ENCODE peak calls at places on chromosomes 2 and 18, in eight cellular contexts. One of them, this sample, is unnamed.

GRCh38 chr18:72674710-72675109 is 130.6 kb upstream of the CBLN2 start:
- DNase-seq in astrocyte of the spinal cord: no peak
- DNase-seq in BE2C: no peak
- DNase-seq in left ventricle myocardium inferior: no peak
- DNase-seq in CD8-positive, alpha-beta T cell: no peak
- DNase-seq in esophagus squamous epithelium: no peak
- DNase-seq in psoas muscle: no peak
- DNase-seq in fibroblast of mammary gland: peak
- DNase-seq in this sample: no peak

GRCh38 chr18:55275042-55275897 is 312.7 kb downstream of the TCF4 start:
- DNase-seq in left ventricle myocardium inferior: peak
- DNase-seq in astrocyte of the spinal cord: peak
- DNase-seq in psoas muscle: peak
- DNase-seq in esophagus squamous epithelium: no peak
- DNase-seq in BE2C: no peak
- DNase-seq in fibroblast of mammary gland: peak
- DNase-seq in CD8-positive, alpha-beta T cell: no peak
- DNase-seq in this sample: no peak

GRCh38 chr2:26556309-26557243 is 78.7 kb upstream of the OTOF start:
- DNase-seq in BE2C: no peak
- DNase-seq in fibroblast of mammary gland: no peak
- DNase-seq in psoas muscle: peak
- DNase-seq in left ventricle myocardium inferior: no peak
- DNase-seq in CD8-positive, alpha-beta T cell: no peak
- DNase-seq in esophagus squamous epithelium: no peak
- DNase-seq in astrocyte of the spinal cord: no peak
- DNase-seq in this sample: no peak

GRCh38 chr2:45009928-45010705 is 865 bp upstream of the SIX2 start:
- DNase-seq in BE2C: peak
- DNase-seq in CD8-positive, alpha-beta T cell: no peak
- DNase-seq in fibroblast of mammary gland: peak
- DNase-seq in psoas muscle: peak
- DNase-seq in esophagus squamous epithelium: no peak
- DNase-seq in left ventricle myocardium inferior: peak
- DNase-seq in astrocyte of the spinal cord: peak
- DNase-seq in this sample: no peak

GRCh38 chr2:191171708-191172355 is 21.0 kb upstream of the STAT4 start:
- DNase-seq in fibroblast of mammary gland: peak
- DNase-seq in BE2C: no peak
- DNase-seq in left ventricle myocardium inferior: no peak
- DNase-seq in esophagus squamous epithelium: no peak
- DNase-seq in CD8-positive, alpha-beta T cell: no peak
- DNase-seq in astrocyte of the spinal cord: peak
- DNase-seq in psoas muscle: no peak
- DNase-seq in this sample: no peak

GRCh38 chr2:99635710-99636431 is 146.1 kb upstream of the REV1 start:
- DNase-seq in fibroblast of mammary gland: peak
- DNase-seq in astrocyte of the spinal cord: peak
- DNase-seq in BE2C: no peak
- DNase-seq in CD8-positive, alpha-beta T cell: no peak
- DNase-seq in psoas muscle: peak
- DNase-seq in esophagus squamous epithelium: no peak
- DNase-seq in left ventricle myocardium inferior: peak
- DNase-seq in this sample: no peak

GRCh38 chr2:200161458-200161857 is 145.0 kb upstream of the SPATS2L start:
- DNase-seq in CD8-positive, alpha-beta T cell: no peak
- DNase-seq in left ventricle myocardium inferior: no peak
- DNase-seq in fibroblast of mammary gland: no peak
- DNase-seq in psoas muscle: no peak
- DNase-seq in BE2C: no peak
- DNase-seq in esophagus squamous epithelium: no peak
- DNase-seq in astrocyte of the spinal cord: no peak
- DNase-seq in this sample: no peak

GRCh38 chr2:102473020-102473419 is at the start of gene SLC9A4:
- DNase-seq in fibroblast of mammary gland: peak
- DNase-seq in BE2C: peak
- DNase-seq in left ventricle myocardium inferior: no peak
- DNase-seq in astrocyte of the spinal cord: peak
- DNase-seq in psoas muscle: no peak
- DNase-seq in CD8-positive, alpha-beta T cell: peak
- DNase-seq in esophagus squamous epithelium: no peak
- DNase-seq in this sample: peak

DNA sequence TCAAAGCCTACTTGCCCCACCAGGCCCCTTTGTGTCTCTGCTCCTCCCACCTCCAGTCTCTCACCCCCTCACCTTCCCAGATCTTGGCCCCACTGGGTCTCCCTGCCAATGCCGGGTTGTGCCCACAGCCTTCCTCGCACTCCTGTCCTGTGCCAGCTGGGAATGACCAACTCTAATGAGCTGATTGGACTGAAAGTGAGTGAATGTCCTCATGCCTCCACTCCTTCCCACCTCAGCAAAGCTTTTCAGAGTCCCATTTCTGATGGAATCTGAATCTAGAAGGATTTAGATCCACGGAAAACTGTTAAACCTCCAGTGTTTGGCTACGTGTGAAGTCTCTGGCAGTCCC is 104.1 kb downstream of the RTN4 start:
- DNase-seq in CD8-positive, alpha-beta T cell: no peak
- DNase-seq in left ventricle myocardium inferior: no peak
- DNase-seq in esophagus squamous epithelium: no peak
- DNase-seq in fibroblast of mammary gland: no peak
- DNase-seq in astrocyte of the spinal cord: no peak
- DNase-seq in psoas muscle: no peak
- DNase-seq in BE2C: no peak
- DNase-seq in this sample: no peak
- H3K4me3 ChIP-seq in CD8-positive, alpha-beta T cell: no peak
- H3K4me3 ChIP-seq in left ventricle myocardium inferior: no peak
- H3K4me3 ChIP-seq in esophagus squamous epithelium: no peak
- H3K4me3 ChIP-seq in fibroblast of mammary gland: no peak
- H3K4me3 ChIP-seq in astrocyte of the spinal cord: no peak
- H3K4me3 ChIP-seq in psoas muscle: peak
- H3K4me3 ChIP-seq in BE2C: no peak
- H3K4me3 ChIP-seq in this sample: no peak

GRCh38 chr18:76453057-76453561 is 41.9 kb downstream of the ZNF516 start:
- DNase-seq in astrocyte of the spinal cord: no peak
- DNase-seq in BE2C: no peak
- DNase-seq in left ventricle myocardium inferior: no peak
- DNase-seq in psoas muscle: no peak
- DNase-seq in CD8-positive, alpha-beta T cell: no peak
- DNase-seq in esophagus squamous epithelium: no peak
- DNase-seq in fibroblast of mammary gland: no peak
- DNase-seq in this sample: no peak
- H3K4me3 ChIP-seq in astrocyte of the spinal cord: no peak
- H3K4me3 ChIP-seq in BE2C: no peak
- H3K4me3 ChIP-seq in left ventricle myocardium inferior: no peak
- H3K4me3 ChIP-seq in psoas muscle: peak
- H3K4me3 ChIP-seq in CD8-positive, alpha-beta T cell: no peak
- H3K4me3 ChIP-seq in esophagus squamous epithelium: no peak
- H3K4me3 ChIP-seq in fibroblast of mammary gland: no peak
- H3K4me3 ChIP-seq in this sample: no peak

GRCh38 chr2:23366720-23367119 is 18.3 kb upstream of the KLHL29 start:
- DNase-seq in psoas muscle: no peak
- DNase-seq in BE2C: no peak
- DNase-seq in fibroblast of mammary gland: peak
- DNase-seq in esophagus squamous epithelium: no peak
- DNase-seq in astrocyte of the spinal cord: no peak
- DNase-seq in left ventricle myocardium inferior: no peak
- DNase-seq in CD8-positive, alpha-beta T cell: no peak
- DNase-seq in this sample: no peak
- H3K4me3 ChIP-seq in psoas muscle: no peak
- H3K4me3 ChIP-seq in BE2C: no peak
- H3K4me3 ChIP-seq in fibroblast of mammary gland: no peak
- H3K4me3 ChIP-seq in esophagus squamous epithelium: no peak
- H3K4me3 ChIP-seq in astrocyte of the spinal cord: no peak
- H3K4me3 ChIP-seq in left ventricle myocardium inferior: no peak
- H3K4me3 ChIP-seq in CD8-positive, alpha-beta T cell: no peak
- H3K4me3 ChIP-seq in this sample: no peak

DNA sequence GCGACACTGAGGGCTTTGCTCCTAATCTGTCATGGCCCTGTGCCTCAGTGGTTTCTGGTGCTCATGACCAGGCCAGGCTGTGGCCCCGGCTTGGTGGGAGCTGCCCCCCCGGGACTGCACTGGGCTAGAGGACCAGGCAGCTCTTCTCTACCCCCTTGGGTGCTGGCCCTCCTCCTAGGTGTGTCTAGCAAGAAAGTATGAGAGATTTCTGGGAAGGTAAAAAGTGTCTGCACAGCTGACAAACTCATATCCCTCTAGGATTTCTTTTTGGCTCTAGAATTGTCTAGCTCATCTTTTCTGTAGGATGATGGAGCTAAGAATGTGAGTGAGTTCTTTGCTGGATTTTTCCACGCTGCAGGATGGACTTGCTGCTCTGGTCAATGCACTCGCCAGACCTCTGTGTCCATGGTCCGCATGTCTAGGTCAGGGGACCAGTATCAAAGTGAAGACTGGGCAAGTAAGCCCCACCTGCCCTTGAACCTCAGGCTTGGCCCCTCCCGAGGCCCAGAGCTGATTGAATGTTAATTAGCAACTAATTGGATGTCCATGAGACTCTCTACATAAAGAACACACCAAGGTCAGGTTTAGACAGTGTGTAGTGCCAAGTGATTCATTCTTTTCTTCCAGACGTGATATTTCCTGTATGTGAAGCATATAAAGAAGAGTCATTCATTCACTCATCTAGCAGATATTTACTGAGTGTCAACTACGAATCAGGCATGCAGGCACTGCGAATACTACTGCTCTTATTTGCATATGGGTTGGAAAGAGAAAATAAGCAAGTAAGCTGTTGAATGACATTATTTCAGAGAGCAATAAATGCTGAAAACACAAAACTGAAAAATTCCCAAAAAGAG is 15.6 kb upstream of the PSD4 start:
- DNase-seq in fibroblast of mammary gland: peak
- DNase-seq in esophagus squamous epithelium: no peak
- DNase-seq in left ventricle myocardium inferior: no peak
- DNase-seq in psoas muscle: no peak
- DNase-seq in astrocyte of the spinal cord: peak
- DNase-seq in BE2C: no peak
- DNase-seq in CD8-positive, alpha-beta T cell: no peak
- DNase-seq in this sample: no peak
- H3K4me3 ChIP-seq in fibroblast of mammary gland: peak
- H3K4me3 ChIP-seq in esophagus squamous epithelium: peak
- H3K4me3 ChIP-seq in left ventricle myocardium inferior: peak
- H3K4me3 ChIP-seq in psoas muscle: peak
- H3K4me3 ChIP-seq in astrocyte of the spinal cord: peak
- H3K4me3 ChIP-seq in BE2C: no peak
- H3K4me3 ChIP-seq in CD8-positive, alpha-beta T cell: peak
- H3K4me3 ChIP-seq in this sample: peak

GRCh38 chr2:177256026-177256425 is 8.5 kb downstream of the NFE2L2 start:
- DNase-seq in fibroblast of mammary gland: no peak
- DNase-seq in CD8-positive, alpha-beta T cell: no peak
- DNase-seq in BE2C: no peak
- DNase-seq in psoas muscle: no peak
- DNase-seq in astrocyte of the spinal cord: no peak
- DNase-seq in esophagus squamous epithelium: no peak
- DNase-seq in left ventricle myocardium inferior: no peak
- DNase-seq in this sample: no peak

GRCh38 chr2:177258059-177258458 is 6.5 kb downstream of the NFE2L2 start:
- DNase-seq in fibroblast of mammary gland: no peak
- DNase-seq in BE2C: no peak
- DNase-seq in esophagus squamous epithelium: no peak
- DNase-seq in psoas muscle: no peak
- DNase-seq in CD8-positive, alpha-beta T cell: no peak
- DNase-seq in astrocyte of the spinal cord: no peak
- DNase-seq in left ventricle myocardium inferior: no peak
- DNase-seq in this sample: no peak

GRCh38 chr2:177255227-177255601 is 9.3 kb downstream of the NFE2L2 start:
- DNase-seq in esophagus squamous epithelium: no peak
- DNase-seq in astrocyte of the spinal cord: no peak
- DNase-seq in BE2C: no peak
- DNase-seq in CD8-positive, alpha-beta T cell: no peak
- DNase-seq in fibroblast of mammary gland: no peak
- DNase-seq in psoas muscle: no peak
- DNase-seq in left ventricle myocardium inferior: no peak
- DNase-seq in this sample: no peak

GRCh38 chr2:177256695-177257094 is 7.8 kb downstream of the NFE2L2 start:
- DNase-seq in esophagus squamous epithelium: no peak
- DNase-seq in psoas muscle: no peak
- DNase-seq in CD8-positive, alpha-beta T cell: no peak
- DNase-seq in left ventricle myocardium inferior: no peak
- DNase-seq in fibroblast of mammary gland: no peak
- DNase-seq in astrocyte of the spinal cord: no peak
- DNase-seq in BE2C: no peak
- DNase-seq in this sample: no peak

GRCh38 chr2:177257471-177257870 is 7.1 kb downstream of the NFE2L2 start:
- DNase-seq in BE2C: no peak
- DNase-seq in left ventricle myocardium inferior: no peak
- DNase-seq in CD8-positive, alpha-beta T cell: no peak
- DNase-seq in esophagus squamous epithelium: no peak
- DNase-seq in astrocyte of the spinal cord: no peak
- DNase-seq in psoas muscle: no peak
- DNase-seq in fibroblast of mammary gland: no peak
- DNase-seq in this sample: no peak
- H3K4me3 ChIP-seq in BE2C: no peak
- H3K4me3 ChIP-seq in left ventricle myocardium inferior: peak
- H3K4me3 ChIP-seq in CD8-positive, alpha-beta T cell: no peak
- H3K4me3 ChIP-seq in esophagus squamous epithelium: no peak
- H3K4me3 ChIP-seq in astrocyte of the spinal cord: no peak
- H3K4me3 ChIP-seq in psoas muscle: no peak
- H3K4me3 ChIP-seq in fibroblast of mammary gland: no peak
- H3K4me3 ChIP-seq in this sample: no peak

GRCh38 chr2:9247177-9247576 is 40.6 kb downstream of the ASAP2 start:
- DNase-seq in esophagus squamous epithelium: no peak
- DNase-seq in psoas muscle: no peak
- DNase-seq in CD8-positive, alpha-beta T cell: no peak
- DNase-seq in astrocyte of the spinal cord: no peak
- DNase-seq in left ventricle myocardium inferior: no peak
- DNase-seq in fibroblast of mammary gland: no peak
- DNase-seq in BE2C: peak
- DNase-seq in this sample: no peak

GRCh38 chr2:9247786-9248185 is 41.2 kb downstream of the ASAP2 start:
- DNase-seq in psoas muscle: no peak
- DNase-seq in CD8-positive, alpha-beta T cell: no peak
- DNase-seq in fibroblast of mammary gland: no peak
- DNase-seq in astrocyte of the spinal cord: no peak
- DNase-seq in esophagus squamous epithelium: no peak
- DNase-seq in left ventricle myocardium inferior: no peak
- DNase-seq in BE2C: peak
- DNase-seq in this sample: no peak

GRCh38 chr2:9249036-9249800 is 42.6 kb downstream of the ASAP2 start:
- DNase-seq in psoas muscle: no peak
- DNase-seq in CD8-positive, alpha-beta T cell: no peak
- DNase-seq in astrocyte of the spinal cord: peak
- DNase-seq in esophagus squamous epithelium: no peak
- DNase-seq in BE2C: no peak
- DNase-seq in fibroblast of mammary gland: peak
- DNase-seq in left ventricle myocardium inferior: no peak
- DNase-seq in this sample: no peak

GRCh38 chr2:9250091-9250490 is 43.5 kb downstream of the ASAP2 start:
- DNase-seq in astrocyte of the spinal cord: no peak
- DNase-seq in esophagus squamous epithelium: no peak
- DNase-seq in BE2C: no peak
- DNase-seq in psoas muscle: no peak
- DNase-seq in fibroblast of mammary gland: peak
- DNase-seq in CD8-positive, alpha-beta T cell: no peak
- DNase-seq in left ventricle myocardium inferior: no peak
- DNase-seq in this sample: no peak

DNA sequence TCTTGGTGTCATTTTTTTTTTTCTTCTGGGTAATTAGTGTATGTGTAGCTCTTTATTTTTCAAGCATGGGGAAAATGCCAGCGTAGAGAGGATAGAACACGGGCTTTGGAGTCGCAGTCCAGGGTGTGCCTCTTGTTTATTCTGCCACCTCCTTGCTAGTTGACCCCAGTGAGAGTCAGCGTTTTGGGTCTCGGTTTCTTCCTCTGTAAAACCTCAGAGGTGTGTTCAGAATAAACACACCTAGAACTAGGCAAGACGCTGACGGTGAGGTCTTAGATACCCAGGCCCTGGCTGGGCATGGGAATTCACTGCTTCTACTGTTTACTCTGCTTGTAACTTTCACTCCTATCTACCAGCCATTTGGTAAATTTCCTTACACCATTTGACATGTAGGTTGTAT is 41.8 kb downstream of the ASAP2 start:
- DNase-seq in BE2C: no peak
- DNase-seq in CD8-positive, alpha-beta T cell: no peak
- DNase-seq in left ventricle myocardium inferior: no peak
- DNase-seq in esophagus squamous epithelium: no peak
- DNase-seq in astrocyte of the spinal cord: no peak
- DNase-seq in fibroblast of mammary gland: no peak
- DNase-seq in psoas muscle: no peak
- DNase-seq in this sample: no peak
- H3K4me3 ChIP-seq in BE2C: no peak
- H3K4me3 ChIP-seq in CD8-positive, alpha-beta T cell: no peak
- H3K4me3 ChIP-seq in left ventricle myocardium inferior: no peak
- H3K4me3 ChIP-seq in esophagus squamous epithelium: no peak
- H3K4me3 ChIP-seq in astrocyte of the spinal cord: no peak
- H3K4me3 ChIP-seq in fibroblast of mammary gland: no peak
- H3K4me3 ChIP-seq in psoas muscle: no peak
- H3K4me3 ChIP-seq in this sample: no peak

This sample was measured in effector memory CD4-positive, alpha-beta T cell.